ENCODE peak calls at places on chromosomes 11 and 22, in seven cellular contexts. A is fibroblast of the aortic adventitia; B is NCI-H2029; U is stimulated activated CD8-positive, alpha-beta memory T cell treated with anti-CD3 and anti-CD28 coated beads, Interleukin-12 subunit alpha, Interleukin-12 subunit beta, amount 100 ng/mL, for 1 hour; P is pulmonary artery endothelial cell; F is dorsolateral prefrontal cortex; O is activated CD8-positive, alpha-beta memory T cell treated with anti-CD3 and anti-CD28 coated beads for 1 hour. Y is an unnamed sample.

GRCh38 chr11:108551653-108552462 is 41.7 kb downstream of the EXPH5 start:
- DNase-seq in A (no peak), B (no peak), U (no peak), P (no peak), F (no peak), O (no peak), Y (no peak)

GRCh38 chr11:122487669-122488068 is 167.9 kb upstream of the UBASH3B start:
- DNase-seq in A (no peak), B (no peak), U (no peak), P (no peak), F (no peak), O (no peak), Y (no peak)

GRCh38 chr22:20015971-20016733 is 471 bp downstream of the ARVCF start:
- DNase-seq in A (no peak), B (no peak), U (no peak), P (no peak), F (no peak), O (no peak), Y (peak; percentile 22)

GRCh38 chr11:112655386-112655785 is 305.8 kb upstream of the NCAM1 start:
- DNase-seq in A (peak; percentile 97), B (no peak), U (no peak), P (no peak), F (peak; percentile 78), O (no peak), Y (no peak)

GRCh38 chr11:58844600-58844999 is at the start of gene GLYATL2:
- DNase-seq in A (peak; percentile 15), B (no peak), U (no peak), P (no peak), F (no peak), O (no peak), Y (no peak)

GRCh38 chr11:66268953-66269906 is 791 bp downstream of the RAB1B start:
- DNase-seq in A (peak; percentile 41), B (no peak), U (no peak), P (no peak), F (no peak), O (no peak), Y (peak; percentile 44)

GRCh38 chr22:33271390-33272161 is 213.4 kb upstream of the SYN3 start:
- DNase-seq in A (peak; percentile 78), B (peak; percentile 73), U (no peak), P (no peak), F (peak; percentile 61), O (no peak), Y (peak; percentile 99)

GRCh38 chr22:23289851-23290724 is 109.8 kb downstream of the BCR start:
- DNase-seq in A (peak; percentile 54), B (peak; percentile 31), U (peak; percentile 25), P (no peak), F (peak; percentile 67), O (peak; percentile 34), Y (peak; percentile 60)

GRCh38 chr11:34181254-34181653 is 75.8 kb downstream of the NAT10 start:
- DNase-seq in A (no peak), B (no peak), U (no peak), P (no peak), F (no peak), O (no peak), Y (no peak)

GRCh38 chr11:34492806-34493414 is 20.7 kb downstream of the ELF5 start:
- DNase-seq in A (peak; percentile 78), B (peak; percentile 59), U (peak; percentile 19), P (peak; percentile 17), F (peak; percentile 56), O (peak; percentile 8), Y (peak; percentile 67)

GRCh38 chr22:44850946-44851345 is 98.6 kb downstream of the ARHGAP8 start:
- DNase-seq in A (no peak), B (no peak), U (no peak), P (no peak), F (no peak), O (no peak), Y (no peak)

GRCh38 chr22:17729561-17729960 is 44.7 kb downstream of the BID start:
- DNase-seq in A (no peak), B (no peak), U (no peak), P (no peak), F (no peak), O (no peak), Y (no peak)

GRCh38 chr11:71214553-71215371 is 37.6 kb downstream of the SHANK2 start:
- DNase-seq in A (no peak), B (no peak), U (no peak), P (no peak), F (no peak), O (no peak), Y (no peak)

GRCh38 chr11:88484873-88485621 is 147.5 kb upstream of the CTSC start:
- DNase-seq in A (peak; percentile 37), B (peak; percentile 33), U (no peak), P (no peak), F (peak; percentile 30), O (no peak), Y (peak; percentile 55)

GRCh38 chr22:36658900-36659299 is 44.7 kb downstream of the CACNG2 start:
- DNase-seq in A (no peak), B (no peak), U (no peak), P (no peak), F (no peak), O (no peak), Y (no peak)

GRCh38 chr11:59267738-59268475 is 55.2 kb upstream of the MPEG1 start:
- DNase-seq in A (no peak), B (peak; percentile 61), U (no peak), P (no peak), F (no peak), O (no peak), Y (no peak)

GRCh38 chr11:127609025-127609788 is 608.6 kb upstream of the KIRREL3 start:
- DNase-seq in A (no peak), B (no peak), U (no peak), P (no peak), F (no peak), O (no peak), Y (no peak)

GRCh38 chr11:25065711-25066110 is 568.9 kb downstream of the LUZP2 start:
- DNase-seq in A (peak; percentile 88), B (no peak), U (no peak), P (no peak), F (no peak), O (no peak), Y (no peak)

GRCh38 chr11:129259950-129260349 is 67.8 kb upstream of the ARHGAP32 start:
- DNase-seq in A (peak; percentile 14), B (no peak), U (no peak), P (no peak), F (no peak), O (no peak), Y (no peak)

GRCh38 chr11:70129051-70129592 is 51.0 kb downstream of the ANO1 start:
- DNase-seq in A (no peak), B (no peak), U (no peak), P (no peak), F (no peak), O (no peak), Y (no peak)

GRCh38 chr11:10002221-10002620 is 291.8 kb downstream of the SBF2 start:
- DNase-seq in A (peak; percentile 20), B (no peak), U (no peak), P (no peak), F (no peak), O (no peak), Y (no peak)

GRCh38 chr22:17613280-17613679 is 15.3 kb downstream of the ATP6V1E1 start:
- DNase-seq in A (no peak), B (no peak), U (no peak), P (no peak), F (no peak), O (no peak), Y (no peak)

GRCh38 chr11:122727101-122727929 is 71.8 kb downstream of the UBASH3B start:
- DNase-seq in A (no peak), B (no peak), U (no peak), P (no peak), F (no peak), O (no peak), Y (peak; percentile 63)

GRCh38 chr11:75035911-75036536 is 47.3 kb downstream of the NEU3 start:
- DNase-seq in A (no peak), B (peak; percentile 17), U (no peak), P (no peak), F (no peak), O (no peak), Y (peak; percentile 16)

GRCh38 chr11:27347361-27347760 is 15.7 kb downstream of the CCDC34 start:
- DNase-seq in A (no peak), B (no peak), U (no peak), P (no peak), F (no peak), O (no peak), Y (no peak)

GRCh38 chr22:37746366-37747089 is 49.7 kb downstream of the TRIOBP start:
- DNase-seq in A (no peak), B (no peak), U (no peak), P (no peak), F (no peak), O (peak; percentile 10), Y (peak; percentile 28)

Y was measured in OCI-LY7.